ENCODE peak calls at places on chromosomes 7 and 10, in four cellular contexts. O is activated CD8-positive, alpha-beta memory T cell treated with anti-CD3 and anti-CD28 coated beads, Interleukin-2, amount 50 U/mL, for 48 hours; D is HepG2; M is Caco-2. F is an unnamed sample.

GRCh38 chr10:122121059-122121458 is 132.1 kb downstream of the TACC2 start:
- DNase-seq in D (no peak), M (no peak), O (no peak), F (no peak)

GRCh38 chr7:43572516-43573049 is 10.3 kb upstream of the STK17A start:
- DNase-seq in O (no peak), M (no peak), D (no peak), F (no peak)

GRCh38 chr10:113618338-113618737 is 45.5 kb downstream of the NRAP start:
- DNase-seq in O (no peak), D (no peak), M (no peak), F (peak; percentile 58)

GRCh38 chr7:39252916-39253315 is 275.2 kb downstream of the POU6F2 start:
- DNase-seq in O (no peak), D (no peak), M (no peak), F (no peak)

GRCh38 chr7:88401009-88401623 is 94.4 kb upstream of the STEAP4 start:
- DNase-seq in D (peak; percentile 14), M (no peak), O (no peak), F (no peak)

GRCh38 chr7:121107923-121108498 is 119.5 kb downstream of the CPED1 start:
- DNase-seq in O (no peak), D (peak; percentile 53), M (no peak), F (no peak)

GRCh38 chr7:127847641-127848040 is 183.6 kb downstream of the LRRC4 start:
- DNase-seq in M (no peak), O (no peak), D (no peak), F (no peak)

GRCh38 chr7:83739527-83739926 is 90.6 kb upstream of the SEMA3E start:
- DNase-seq in D (no peak), M (no peak), O (no peak), F (no peak)

GRCh38 chr10:132103116-132103910 is 37.6 kb downstream of the JAKMIP3 start:
- DNase-seq in O (no peak), D (no peak), M (peak; percentile 27), F (no peak)

GRCh38 chr10:72257051-72257892 is 16.5 kb upstream of the DDIT4 start:
- DNase-seq in O (no peak), D (no peak), M (no peak), F (no peak)

GRCh38 chr10:109982123-109982522 is 25.7 kb upstream of the ADD3 start:
- DNase-seq in M (no peak), O (no peak), D (no peak), F (no peak)

GRCh38 chr10:43640603-43641002 is 8.1 kb downstream of the ZNF32 start:
- DNase-seq in O (no peak), D (no peak), M (no peak), F (no peak)

GRCh38 chr10:44458671-44459403 is 73.9 kb upstream of the CXCL12 start:
- DNase-seq in D (no peak), M (no peak), O (no peak), F (no peak)

GRCh38 chr10:71748671-71749191 is 24.6 kb downstream of the VSIR start:
- DNase-seq in D (no peak), M (no peak), O (peak; percentile 85), F (no peak)

GRCh38 chr10:98458812-98459211 is 12.1 kb upstream of the HPS1 start:
- DNase-seq in M (no peak), D (no peak), O (no peak), F (no peak)

GRCh38 chr10:82796510-82796909 is 921.5 kb downstream of the NRG3 start:
- DNase-seq in D (no peak), O (no peak), M (no peak), F (no peak)

GRCh38 chr7:2734084-2734601 is 46.1 kb downstream of the AMZ1 start:
- DNase-seq in D (no peak), M (peak; percentile 13), O (no peak), F (peak; percentile 24)

GRCh38 chr7:43803865-43804264 is 45.4 kb downstream of the BLVRA start:
- DNase-seq in M (no peak), O (no peak), D (no peak), F (no peak)

GRCh38 chr10:99450624-99451498 is 20.4 kb upstream of the GOT1 start:
- DNase-seq in D (peak; percentile 74), O (no peak), M (no peak), F (no peak)

GRCh38 chr7:91941450-91941849 is 788 bp downstream of the AKAP9 start:
- DNase-seq in O (peak; percentile 60), D (peak; percentile 57), M (no peak), F (no peak)

GRCh38 chr7:20170626-20171025 is 46.6 kb downstream of the MACC1 start:
- DNase-seq in D (no peak), M (no peak), O (no peak), F (no peak)

GRCh38 chr7:80596933-80597517 is 41.4 kb upstream of the CD36 start:
- DNase-seq in D (no peak), M (no peak), O (no peak), F (no peak)

GRCh38 chr7:2803342-2803692 is 40.8 kb downstream of the GNA12 start:
- DNase-seq in O (no peak), M (no peak), D (no peak), F (no peak)

F was measured in left lobe of liver.